ENCODE peak calls at places on chromosomes 7 and 10, in four cellular contexts. B is mammary epithelial cell, N is cardiac muscle cell, H is ovary. Q is an unnamed sample. For H3K4me1, the result is how much of the 10 kb centered on the place peaks cover.

GRCh38 chr10:25169740-25170139 is 5.1 kb upstream of the GPR158 start:
- DNase-seq in B (no peak), N (no peak), H (no peak), Q (no peak)

GRCh38 chr7:148319316-148319808 is 271.2 kb upstream of the C7orf33 start:
- DNase-seq in B (no peak), N (no peak), H (no peak), Q (no peak)

GRCh38 chr7:73978681-73979563 is 49.1 kb upstream of the ELN start:
- DNase-seq in B (peak), N (peak), H (peak), Q (peak)

GRCh38 chr10:131641231-131641630 is 259.6 kb upstream of the PPP2R2D start:
- DNase-seq in B (no peak), N (no peak), H (no peak), Q (no peak)

GRCh38 chr10:71079761-71080380 is 132.5 kb upstream of the UNC5B start:
- DNase-seq in B (no peak), N (no peak), H (peak), Q (no peak)

GRCh38 chr7:140909476-140910161 is 15.1 kb downstream of the BRAF start:
- DNase-seq in B (no peak), N (no peak), H (no peak), Q (no peak)

GRCh38 chr7:158128572-158128971 is 459.1 kb downstream of the PTPRN2 start:
- DNase-seq in B (no peak), N (no peak), H (no peak), Q (no peak)

GRCh38 chr7:6558837-6559236 is 7.6 kb upstream of the GRID2IP start:
- DNase-seq in B (peak), N (peak), H (no peak), Q (no peak)

GRCh38 chr7:116271980-116272886 is 61.9 kb downstream of the TES start:
- DNase-seq in B (peak), N (peak), H (peak), Q (peak)

GRCh38 chr7:90222811-90223725 is 11.5 kb downstream of the STEAP2 start:
- DNase-seq in B (peak), N (peak), H (peak), Q (no peak)

GRCh38 chr10:113222207-113222606 is 272.2 kb downstream of the TCF7L2 start:
- DNase-seq in B (no peak), N (no peak), H (no peak), Q (no peak)

GRCh38 chr7:23616593-23616992 is 19.4 kb downstream of the CCDC126 start:
- DNase-seq in B (no peak), N (no peak), H (no peak), Q (no peak)

GRCh38 chr7:45646996-45647411 is 72.8 kb downstream of the ADCY1 start:
- DNase-seq in B (no peak), N (no peak), H (no peak), Q (no peak)

GRCh38 chr7:18064242-18064838 is 36.7 kb upstream of the PRPS1L1 start:
- DNase-seq in B (peak), N (peak), H (no peak), Q (no peak)

GRCh38 chr10:131983780-131984179 is 2.1 kb upstream of the BNIP3 start:
- DNase-seq in B (peak), N (peak), H (no peak), Q (no peak)

GRCh38 chr7:24313777-24314176 is 29.8 kb downstream of the NPY start:
- DNase-seq in B (no peak), N (no peak), H (no peak), Q (no peak)

GRCh38 chr10:46559231-46559671 is 2.8 kb upstream of the GPRIN2 start:
- DNase-seq in B (no peak), N (no peak), H (peak), Q (peak)

GRCh38 chr7:24715661-24716479 is 41.4 kb downstream of the GSDME start:
- DNase-seq in B (no peak), N (peak), H (no peak), Q (no peak)

GRCh38 chr7:15178065-15178464 is 275.5 kb upstream of the DGKB start:
- DNase-seq in B (no peak), N (no peak), H (no peak), Q (no peak)

GRCh38 chr10:46522295-46523118 is 34.0 kb downstream of the GPRIN2 start:
- DNase-seq in B (no peak), N (no peak), H (no peak), Q (no peak)

GRCh38 chr7:44150966-44151678 is 10.0 kb upstream of the MYL7 start:
- DNase-seq in B (no peak), N (no peak), H (no peak), Q (no peak)

GRCh38 chr10:72007246-72007892 is 43.2 kb downstream of the CHST3 start:
- DNase-seq in B (no peak), N (peak), H (peak), Q (peak)

GRCh38 chr7:55961994-55962393 is 2.4 kb upstream of the NIPSNAP2 start:
- DNase-seq in B (peak), N (no peak), H (no peak), Q (no peak)

GRCh38 chr7:55965805-55966421 is 1.5 kb downstream of the NIPSNAP2 start:
- DNase-seq in B (peak), N (no peak), H (no peak), Q (peak)

GRCh38 chr7:55964802-55965470 is 551 bp downstream of the NIPSNAP2 start:
- DNase-seq in B (peak), N (peak), H (peak), Q (peak)

GRCh38 chr7:55964261-55964801 is at the start of gene NIPSNAP2:
- DNase-seq in B (peak), N (peak), H (peak), Q (peak)

DNA sequence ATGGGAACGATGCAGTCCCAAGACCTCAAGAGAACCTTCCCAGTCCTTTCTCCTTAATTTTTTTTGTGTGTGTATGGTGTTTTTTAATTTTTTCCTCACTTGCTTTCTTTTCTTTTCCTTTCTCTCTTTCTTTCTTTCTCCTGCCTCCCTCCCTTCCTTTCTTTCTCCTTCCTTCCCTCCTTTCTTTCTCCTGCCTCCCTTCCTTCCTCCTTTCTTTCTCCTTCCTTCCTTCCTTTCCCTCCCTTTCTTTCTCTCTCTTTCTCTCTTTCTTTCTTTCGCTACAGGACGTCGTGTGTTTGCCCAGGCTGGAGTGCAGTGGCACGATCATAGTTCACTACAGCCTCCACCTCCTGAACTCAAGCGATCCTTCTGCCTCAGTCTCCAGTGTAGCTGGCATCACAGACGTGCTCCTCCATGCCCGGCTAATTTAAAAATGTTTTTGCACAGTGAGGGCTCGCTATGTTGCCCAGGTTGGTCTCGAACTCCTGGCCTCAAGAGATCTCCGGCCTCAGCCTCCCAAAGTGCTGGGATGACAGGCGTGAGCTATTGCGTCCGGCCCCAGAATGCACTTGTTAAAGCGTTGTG is 709 bp upstream of the NIPSNAP2 start:
- DNase-seq in B (no peak), N (no peak), H (no peak), Q (no peak)
- H3K4me1 ChIP-seq in B (under half), N (under half), H (under half), Q (under half)

DNA sequence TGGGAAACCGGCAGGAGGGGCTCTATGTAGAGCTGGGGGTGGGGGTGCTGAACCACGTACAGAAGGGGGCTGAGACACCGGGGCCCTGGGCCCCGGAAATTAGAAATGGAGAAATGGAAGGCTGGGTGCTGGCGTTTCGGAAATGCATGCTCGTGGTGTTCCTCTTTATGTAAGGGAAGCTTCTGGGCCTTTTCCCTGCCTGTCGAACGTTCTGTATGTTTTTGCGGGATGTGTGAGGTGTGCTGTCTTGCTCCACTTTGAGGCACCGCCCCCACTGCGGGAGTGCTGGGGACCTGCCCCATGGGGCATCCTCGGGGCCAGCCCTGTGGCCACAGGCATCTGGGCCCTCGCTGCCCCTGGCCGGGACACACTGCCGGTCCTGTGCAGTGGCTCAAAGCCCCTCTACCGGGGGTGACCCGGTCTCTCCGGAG is 1.7 kb upstream of the VENTX start:
- DNase-seq in B (no peak), N (no peak), H (no peak), Q (peak)
- H3K4me1 ChIP-seq in B (under half), N (under half), H (under half), Q (under half)

GRCh38 chr7:130274983-130275649 is 8.5 kb downstream of the CPA2 start:
- DNase-seq in B (no peak), N (no peak), H (no peak), Q (peak)
- H3K4me1 ChIP-seq in B (half or more), N (under half), H (under half), Q (under half)

DNA sequence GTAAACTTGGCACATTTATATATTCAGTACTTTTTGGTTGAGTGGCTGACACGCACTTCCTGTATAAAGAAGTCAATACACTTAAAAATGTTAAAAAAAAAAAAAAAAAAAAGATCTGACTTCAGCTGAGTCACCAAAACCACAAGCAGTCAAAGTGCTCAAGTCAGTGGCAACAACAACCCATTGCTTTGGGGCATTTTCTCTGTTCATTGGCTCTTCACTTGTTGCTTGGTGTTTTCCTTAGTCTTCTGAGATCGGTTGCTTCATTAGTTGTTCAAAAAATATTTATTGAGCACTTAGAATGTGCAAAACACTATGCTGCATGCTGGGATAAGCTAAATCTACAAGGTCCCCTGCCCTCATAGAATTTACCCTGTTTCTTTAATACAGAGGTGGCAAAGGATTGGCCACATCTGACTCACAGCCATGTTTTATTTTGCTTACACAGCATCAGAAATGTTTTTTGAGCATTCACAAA is 63.7 kb downstream of the ZNRF2 start:
- DNase-seq in B (peak), N (peak), H (no peak), Q (no peak)
- H3K4me1 ChIP-seq in B (under half), N (under half), H (under half), Q (under half)

GRCh38 chr7:47330561-47331178 is 251.2 kb downstream of the TNS3 start:
- DNase-seq in B (no peak), N (no peak), H (no peak), Q (no peak)
- H3K4me1 ChIP-seq in B (half or more), N (under half), H (under half), Q (under half)